ENCODE peak calls at places on chromosomes 13 and 19, in four cellular contexts. J is HepG2, F is WTC11, M is K562. O is an unnamed sample.

GRCh38 chr19:18833141-18833476 is 1.4 kb downstream of the UPF1 start:
- DNase-seq in M (no peak), J (no peak), F (no peak), O (no peak)

GRCh38 chr13:25112856-25113255 is 16.9 kb downstream of the PABPC3 start:
- DNase-seq in J (no peak), F (no peak), M (no peak), O (no peak)

GRCh38 chr19:5447700-5448311 is 7.4 kb upstream of the ZNRF4 start:
- DNase-seq in F (no peak), M (no peak), J (no peak), O (no peak)

GRCh38 chr19:2225415-2226050 is 10.6 kb downstream of the PLEKHJ1 start:
- DNase-seq in F (no peak), M (no peak), J (no peak), O (no peak)

GRCh38 chr13:42279080-42279479 is 7.1 kb downstream of the AKAP11 start:
- DNase-seq in J (no peak), F (no peak), M (no peak), O (no peak)

GRCh38 chr19:13103961-13104847 is 1.5 kb upstream of the LYL1 start:
- DNase-seq in F (peak), J (no peak), M (peak), O (peak)

GRCh38 chr19:14325863-14326262 is 55.4 kb upstream of the ADGRE5 start:
- DNase-seq in J (no peak), F (no peak), M (no peak), O (no peak)

GRCh38 chr19:35249848-35250711 is 1.3 kb downstream of the LSR start:
- DNase-seq in M (no peak), J (no peak), F (peak), O (no peak)

GRCh38 chr13:23673354-23673753 is 103.1 kb downstream of the TNFRSF19 start:
- DNase-seq in F (no peak), J (no peak), M (no peak), O (no peak)

GRCh38 chr13:46553521-46553885 is 533 bp downstream of the LRCH1 start:
- DNase-seq in M (no peak), J (no peak), F (peak), O (no peak)

GRCh38 chr19:47280183-47280797 is 5.6 kb downstream of the INAFM1 start:
- DNase-seq in J (peak), F (peak), M (peak), O (peak)

GRCh38 chr19:40604647-40605200 is 3.6 kb downstream of the LTBP4 start:
- DNase-seq in J (no peak), M (peak), F (no peak), O (no peak)

GRCh38 chr13:86757236-86757978 is 913.8 kb upstream of the SLITRK5 start:
- DNase-seq in M (no peak), F (peak), J (no peak), O (no peak)

GRCh38 chr13:27097691-27098090 is 73.9 kb downstream of the USP12 start:
- DNase-seq in J (no peak), F (no peak), M (no peak), O (no peak)

GRCh38 chr19:36032251-36033104 is at the start of gene CLIP3:
- DNase-seq in F (peak), J (no peak), M (no peak), O (no peak)

GRCh38 chr19:2582984-2583956 is 107.3 kb downstream of the GADD45B start:
- DNase-seq in F (no peak), J (no peak), M (no peak), O (no peak)

GRCh38 chr19:44846455-44847143 is 502 bp downstream of the NECTIN2 start:
- DNase-seq in F (peak), J (no peak), M (peak), O (no peak)

GRCh38 chr19:9018163-9018875 is 8.1 kb upstream of the MUC16 start:
- DNase-seq in M (no peak), F (no peak), J (no peak), O (peak)

GRCh38 chr19:36686365-36687213 is 823 bp upstream of the ZNF567 start:
- DNase-seq in M (no peak), J (no peak), F (no peak), O (no peak)

GRCh38 chr13:68970532-68970931 is 1137.1 kb upstream of the ATXN8OS start:
- DNase-seq in J (no peak), F (no peak), M (no peak), O (no peak)

GRCh38 chr13:89455741-89456140 is 1784.6 kb downstream of the SLITRK5 start:
- DNase-seq in M (no peak), J (no peak), F (no peak), O (no peak)

GRCh38 chr13:108155185-108156106 is 59.9 kb downstream of the LIG4 start:
- DNase-seq in F (peak), J (peak), M (peak), O (no peak)

GRCh38 chr19:35549174-35549788 is 3.9 kb downstream of the TMEM147 start:
- DNase-seq in M (peak), F (peak), J (peak), O (peak)

GRCh38 chr13:67390462-67391093 is 160.4 kb upstream of the PCDH9 start:
- DNase-seq in J (no peak), F (no peak), M (no peak), O (no peak)

GRCh38 chr13:80823472-80823871 is 482.5 kb upstream of the SPRY2 start:
- DNase-seq in F (no peak), M (no peak), J (no peak), O (no peak)

GRCh38 chr13:46172531-46172991 is 9.4 kb downstream of the LCP1 start:
- DNase-seq in F (no peak), M (no peak), J (no peak), O (no peak)

GRCh38 chr19:35977446-35978222 is 17.4 kb upstream of the SDHAF1 start:
- DNase-seq in J (peak), M (peak), F (peak), O (peak)

GRCh38 chr19:28305513-28305912 is 907.4 kb downstream of the UQCRFS1 start:
- DNase-seq in J (no peak), F (no peak), M (no peak), O (no peak)

GRCh38 chr19:919157-920050 is 2.3 kb downstream of the KISS1R start:
- DNase-seq in M (no peak), J (no peak), F (peak), O (no peak)

GRCh38 chr13:80251403-80251802 is 89.5 kb downstream of the SPRY2 start:
- DNase-seq in M (peak), F (no peak), J (no peak), O (peak)

GRCh38 chr13:110637747-110638146 is 22.4 kb downstream of the NAXD start:
- DNase-seq in J (no peak), M (no peak), F (no peak), O (no peak)

GRCh38 chr13:106603568-106603967 is 35.6 kb upstream of the ARGLU1 start:
- DNase-seq in J (no peak), M (no peak), F (no peak), O (no peak)

GRCh38 chr13:111143875-111144540 is 28.9 kb downstream of the ARHGEF7 start:
- DNase-seq in F (no peak), J (no peak), M (no peak), O (no peak)

GRCh38 chr13:74226791-74227475 is 92.7 kb upstream of the KLF12 start:
- DNase-seq in J (no peak), M (no peak), F (no peak), O (no peak)

GRCh38 chr19:38949580-38950367 is 19.0 kb downstream of the MRPS12 start:
- DNase-seq in M (no peak), F (peak), J (no peak), O (no peak)

GRCh38 chr19:3178377-3178972 is at the start of gene S1PR4:
- DNase-seq in J (no peak), M (no peak), F (no peak), O (no peak)

GRCh38 chr13:30551194-30551593 is 66.5 kb upstream of the USPL1 start:
- DNase-seq in J (peak), F (no peak), M (peak), O (peak)

GRCh38 chr19:45515081-45515624 is 7.9 kb downstream of the VASP start:
- DNase-seq in J (peak), F (no peak), M (peak), O (no peak)

GRCh38 chr19:49761625-49762311 is 1.3 kb downstream of the TSKS start:
- DNase-seq in F (no peak), J (peak), M (peak), O (peak)

GRCh38 chr19:49766007-49766937 is 529 bp upstream of the AP2A1 start:
- DNase-seq in F (peak), M (peak), J (peak), O (peak)

GRCh38 chr19:49763230-49763629 is at the start of gene TSKS:
- DNase-seq in J (no peak), F (no peak), M (no peak), O (no peak)

GRCh38 chr19:49766938-49767315 is at the start of gene AP2A1:
- DNase-seq in J (no peak), M (no peak), F (no peak), O (no peak)

GRCh38 chr19:49764341-49764740 is 1.2 kb upstream of the TSKS start:
- DNase-seq in M (no peak), J (no peak), F (no peak), O (no peak)
- TF ChIP-seq NR3C1 in M (no peak), J (no peak), F (no peak), O (no peak)

GRCh38 chr13:40504641-40505040 is 161.8 kb downstream of the FOXO1 start:
- DNase-seq in J (no peak), M (no peak), F (no peak), O (no peak)

GRCh38 chr13:40502236-40502635 is 164.2 kb downstream of the FOXO1 start:
- DNase-seq in M (no peak), F (no peak), J (no peak), O (no peak)

GRCh38 chr13:40505196-40505595 is 161.2 kb downstream of the FOXO1 start:
- DNase-seq in J (no peak), M (no peak), F (no peak), O (no peak)

GRCh38 chr13:40503026-40503425 is 163.4 kb downstream of the FOXO1 start:
- DNase-seq in F (no peak), J (no peak), M (no peak), O (no peak)

DNA sequence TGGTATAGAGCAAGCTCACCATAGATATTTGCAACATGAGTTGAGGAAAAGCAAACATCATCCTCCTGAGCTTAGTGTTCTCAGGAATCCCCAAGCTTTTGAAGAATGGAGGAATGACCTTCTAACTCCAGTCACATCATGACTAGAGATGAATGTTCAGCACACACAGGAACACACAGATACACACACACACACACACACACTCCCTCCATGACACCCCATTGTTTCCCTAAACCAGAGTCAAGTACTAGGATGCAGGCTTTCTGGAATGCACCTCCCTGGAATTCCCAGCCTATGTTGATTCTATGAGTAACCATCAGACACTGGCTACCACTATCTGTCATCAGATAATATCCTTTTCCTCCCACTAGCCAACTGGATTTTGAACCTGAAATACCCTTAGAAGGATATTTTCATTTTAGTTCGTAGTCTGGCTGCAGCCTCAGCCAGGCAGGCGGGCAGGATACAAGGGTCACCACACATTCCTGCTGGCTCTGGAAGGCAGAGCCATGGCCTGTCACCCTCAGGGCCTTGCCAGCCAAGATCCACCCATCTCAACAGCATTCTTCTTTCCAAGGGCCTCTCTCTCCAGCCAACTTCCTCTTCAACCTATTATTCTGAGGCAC is 162.4 kb downstream of the FOXO1 start:
- DNase-seq in M (no peak), J (peak), F (no peak), O (peak)
- TF ChIP-seq NR3C1 in M (no peak), J (no peak), F (no peak), O (no peak)

GRCh38 chr13:98478134-98479129 is 98.5 kb downstream of the STK24 start:
- DNase-seq in F (no peak), J (no peak), M (peak), O (no peak)

GRCh38 chr13:98481511-98481951 is 95.4 kb downstream of the STK24 start:
- DNase-seq in J (no peak), M (no peak), F (no peak), O (no peak)

GRCh38 chr13:98482476-98483444 is 94.1 kb downstream of the STK24 start:
- DNase-seq in F (no peak), J (no peak), M (no peak), O (no peak)

GRCh38 chr13:98479496-98480003 is 97.4 kb downstream of the STK24 start:
- DNase-seq in F (no peak), J (no peak), M (no peak), O (no peak)

DNA sequence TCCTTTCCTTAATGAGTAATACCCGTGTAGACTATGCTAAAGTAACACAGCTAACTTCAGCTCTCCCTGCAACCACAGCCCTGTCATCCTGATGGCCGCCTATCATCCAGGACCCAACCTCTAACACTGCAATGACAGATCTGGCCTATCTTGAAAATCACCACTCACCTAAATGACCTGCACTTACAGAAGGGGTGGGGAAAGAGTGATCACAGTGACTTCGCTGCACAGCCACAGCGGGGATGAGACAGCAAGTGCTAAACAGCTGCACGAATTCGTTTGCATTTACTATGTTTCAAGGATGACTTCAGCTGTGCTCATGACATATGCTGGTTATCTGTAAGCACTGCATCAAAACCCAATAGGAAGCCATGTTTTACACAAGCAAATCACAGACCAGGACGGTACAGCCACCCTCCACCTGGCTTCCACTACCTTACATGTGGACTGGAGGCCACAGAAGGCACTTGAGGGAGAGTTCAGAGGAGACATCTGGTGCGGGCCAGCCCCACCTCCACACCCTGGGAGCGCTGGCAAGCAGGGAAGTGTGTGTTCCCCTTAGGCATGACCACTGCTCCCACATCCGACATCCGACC is 95.9 kb downstream of the STK24 start:
- DNase-seq in F (no peak), M (peak), J (no peak), O (no peak)
- TF ChIP-seq NR3C1 in F (no peak), M (no peak), J (no peak), O (no peak)

DNA sequence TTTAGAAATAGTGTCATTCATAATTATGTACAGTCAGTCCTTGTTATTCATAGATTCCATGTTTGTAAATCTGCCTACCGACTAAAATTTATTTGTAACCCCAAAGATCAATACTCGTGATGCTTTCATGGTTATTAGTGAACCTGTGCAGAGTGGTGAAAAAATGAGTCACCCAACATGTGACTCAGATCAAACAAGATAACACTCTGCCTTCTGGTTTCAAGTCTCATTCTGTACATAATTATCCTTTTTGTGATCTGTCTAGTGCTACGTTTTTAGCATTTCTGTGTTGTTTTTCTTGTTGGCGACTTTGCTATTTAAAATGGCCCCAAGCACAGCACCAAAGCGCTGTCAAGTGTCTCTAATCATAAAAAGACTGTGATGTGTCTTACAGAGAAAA is 274.7 kb downstream of the SUCLA2 start:
- DNase-seq in J (peak), M (no peak), F (no peak), O (no peak)
- TF ChIP-seq NR3C1 in J (no peak), M (no peak), F (no peak), O (no peak)

DNA sequence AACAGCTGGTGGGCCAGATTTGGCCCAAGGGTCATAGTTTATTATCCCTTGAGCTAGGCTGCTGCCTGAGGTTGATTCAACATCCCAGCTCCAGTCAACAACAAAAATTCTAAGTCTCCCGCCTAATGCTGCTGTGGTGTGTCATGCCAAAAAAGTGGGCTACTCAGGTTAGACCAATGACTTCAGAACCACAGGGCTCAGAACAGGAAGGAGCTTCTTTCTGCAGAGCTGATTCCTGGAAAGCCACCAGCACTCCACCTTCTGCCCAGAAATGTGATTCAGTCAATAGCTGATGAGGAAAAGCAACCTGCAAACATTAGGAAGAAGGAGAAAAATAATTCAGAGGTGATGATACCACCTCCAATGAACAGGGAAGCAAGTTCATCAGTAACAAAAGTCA is 56.1 kb upstream of the SERPINE3 start:
- DNase-seq in M (no peak), F (no peak), J (no peak), O (no peak)
- TF ChIP-seq NR3C1 in M (no peak), F (no peak), J (no peak), O (no peak)

GRCh38 chr13:49298903-49299605 is 51.3 kb downstream of the CDADC1 start:
- DNase-seq in M (no peak), J (peak), F (no peak), O (no peak)
- TF ChIP-seq NR3C1 in M (no peak), J (no peak), F (no peak), O (no peak)